ENCODE peak calls at places on chromosomes 7 and 10, in four cellular contexts. D, L, Z and G are unnamed samples.

GRCh38 chr10:124003070-124003419 is 90.4 kb downstream of the CHST15 start:
- DNase-seq in D (peak; percentile 9), L (no peak), Z (no peak), G (no peak)

GRCh38 chr7:86920154-86920553 is 139.3 kb downstream of the ELAPOR2 start:
- DNase-seq in D (no peak), L (no peak), Z (no peak), G (no peak)

GRCh38 chr7:119343289-119343688 is 929.7 kb upstream of the KCND2 start:
- DNase-seq in Z (no peak), D (no peak), L (no peak), G (no peak)

GRCh38 chr10:80540644-80541143 is 3.0 kb downstream of the SH2D4B start:
- DNase-seq in L (no peak), D (no peak), Z (no peak), G (no peak)

GRCh38 chr7:109387530-109387929 is 817.9 kb downstream of the DNAJB9 start:
- DNase-seq in D (no peak), L (no peak), Z (no peak), G (no peak)

GRCh38 chr10:28139138-28139537 is 140.3 kb upstream of the ODAD2 start:
- DNase-seq in L (no peak), Z (no peak), D (no peak), G (no peak)

GRCh38 chr7:157905740-157906461 is 569.1 kb downstream of the DNAJB6 start:
- DNase-seq in Z (no peak), D (no peak), L (peak; percentile 41), G (no peak)

GRCh38 chr7:158075633-158076001 is 512.0 kb downstream of the PTPRN2 start:
- DNase-seq in D (no peak), Z (no peak), L (no peak), G (no peak)

GRCh38 chr7:21548491-21548890 is 5.7 kb downstream of the DNAH11 start:
- DNase-seq in D (no peak), L (no peak), Z (no peak), G (no peak)

GRCh38 chr10:100364735-100365391 is 17.8 kb downstream of the SCD start:
- DNase-seq in D (peak; percentile 95), Z (peak; percentile 89), L (no peak), G (peak; percentile 79)

GRCh38 chr7:132115028-132115427 is 461.2 kb downstream of the PLXNA4 start:
- DNase-seq in Z (no peak), L (no peak), D (no peak), G (peak; percentile 1)

GRCh38 chr10:71939861-71940474 is 24.2 kb upstream of the CHST3 start:
- DNase-seq in D (no peak), L (no peak), Z (no peak), G (no peak)

GRCh38 chr10:92822060-92822634 is 26.2 kb upstream of the EXOC6 start:
- DNase-seq in L (peak; percentile 68), D (no peak), Z (peak; percentile 69), G (no peak)

GRCh38 chr7:70000747-70001348 is 402.6 kb downstream of the AUTS2 start:
- DNase-seq in D (no peak), Z (no peak), L (no peak), G (no peak)

GRCh38 chr10:132665946-132666732 is 119.8 kb downstream of the NKX6-2 start:
- DNase-seq in L (peak; percentile 20), Z (peak; percentile 82), D (no peak), G (no peak)

GRCh38 chr7:77413861-77414424 is 2.2 kb downstream of the GSAP start:
- DNase-seq in D (no peak), Z (no peak), L (no peak), G (no peak)

GRCh38 chr10:16232441-16232840 is 204.4 kb upstream of the PTER start:
- DNase-seq in D (no peak), L (no peak), Z (no peak), G (no peak)
- H3K4me1 ChIP-seq in D (no peaks in the 10 kb centered on the region), L (no peaks in the 10 kb centered on the region), Z (no peaks in the 10 kb centered on the region), G (no peaks in the 10 kb centered on the region)

GRCh38 chr10:110225756-110226554 is 18.6 kb downstream of the MXI1 start:
- DNase-seq in L (peak; percentile 77), D (peak; percentile 93), Z (peak; percentile 74), G (peak; percentile 90)
- TF ChIP-seq POLR2A in L (peak; percentile 67), D (no peak), Z (no peak), G (peak; percentile 40)

GRCh38 chr10:13686331-13686752 is 99.6 kb downstream of the PRPF18 start:
- DNase-seq in L (no peak), Z (no peak), D (no peak), G (no peak)

GRCh38 chr10:13695588-13695987 is 108.8 kb downstream of the PRPF18 start:
- DNase-seq in D (no peak), Z (no peak), L (no peak), G (no peak)

GRCh38 chr10:13693783-13694450 is 107.2 kb downstream of the PRPF18 start:
- DNase-seq in Z (no peak), D (no peak), L (no peak), G (no peak)

GRCh38 chr10:13685885-13686284 is 99.1 kb downstream of the PRPF18 start:
- DNase-seq in Z (no peak), L (no peak), D (no peak), G (no peak)

GRCh38 chr10:13690281-13690825 is 103.6 kb downstream of the PRPF18 start:
- DNase-seq in Z (no peak), D (no peak), L (no peak), G (no peak)
- H3K27ac ChIP-seq in Z (no peak overlapping the region), D (no peak overlapping the region), L (no peak overlapping the region), G (no peak overlapping the region)

GRCh38 chr10:89478085-89478738 is 57.2 kb downstream of the SLC16A12 start:
- DNase-seq in D (no peak), L (no peak), Z (no peak), G (no peak)

GRCh38 chr10:89481662-89482061 is 53.7 kb downstream of the SLC16A12 start:
- DNase-seq in D (no peak), Z (peak; percentile 11), L (no peak), G (no peak)

GRCh38 chr10:89480047-89480446 is 55.3 kb downstream of the SLC16A12 start:
- DNase-seq in Z (no peak), L (no peak), D (no peak), G (no peak)

GRCh38 chr10:89478739-89479116 is 56.7 kb downstream of the SLC16A12 start:
- DNase-seq in D (no peak), L (no peak), Z (no peak), G (no peak)

GRCh38 chr10:89479255-89479654 is 56.1 kb downstream of the SLC16A12 start:
- DNase-seq in L (no peak), Z (no peak), D (no peak), G (no peak)
- H3K4me1 ChIP-seq in L (no peaks in the 10 kb centered on the region), Z (peaks cover 60% of the 10 kb centered on the region), D (no peaks in the 10 kb centered on the region), G (peaks cover 10% of the 10 kb centered on the region)